ENCODE peak calls at places on chromosomes 12 and 14, in seven cellular contexts. One of them, this sample, is unnamed.

GRCh38 chr14:104710071-104710735 is 13.8 kb upstream of the ADSS1 start:
- DNase-seq in 8988T: no peak
- DNase-seq in NCI-H1417: no peak
- DNase-seq in left cardiac atrium: no peak
- DNase-seq in epithelial cell of esophagus: no peak
- DNase-seq in AG20443: no peak
- DNase-seq in substantia nigra: no peak
- DNase-seq in this sample: no peak

GRCh38 chr12:80183939-80184338 is 84.6 kb downstream of the OTOGL start:
- DNase-seq in AG20443: peak; percentile 27
- DNase-seq in epithelial cell of esophagus: peak; percentile 27
- DNase-seq in 8988T: no peak
- DNase-seq in NCI-H1417: no peak
- DNase-seq in left cardiac atrium: no peak
- DNase-seq in substantia nigra: no peak
- DNase-seq in this sample: no peak

GRCh38 chr12:32036477-32037263 is 70.0 kb upstream of the BICD1 start:
- DNase-seq in epithelial cell of esophagus: no peak
- DNase-seq in NCI-H1417: no peak
- DNase-seq in substantia nigra: no peak
- DNase-seq in 8988T: peak; percentile 24
- DNase-seq in AG20443: no peak
- DNase-seq in left cardiac atrium: no peak
- DNase-seq in this sample: peak; percentile 18

GRCh38 chr12:116431677-116432300 is 127.4 kb upstream of the MAP1LC3B2 start:
- DNase-seq in epithelial cell of esophagus: no peak
- DNase-seq in substantia nigra: no peak
- DNase-seq in AG20443: no peak
- DNase-seq in left cardiac atrium: no peak
- DNase-seq in 8988T: no peak
- DNase-seq in NCI-H1417: no peak
- DNase-seq in this sample: no peak

GRCh38 chr12:53972152-53972702 is 699 bp upstream of the HOXC11 start:
- DNase-seq in AG20443: peak; percentile 45
- DNase-seq in NCI-H1417: no peak
- DNase-seq in left cardiac atrium: no peak
- DNase-seq in epithelial cell of esophagus: peak; percentile 36
- DNase-seq in substantia nigra: no peak
- DNase-seq in 8988T: no peak
- DNase-seq in this sample: no peak

GRCh38 chr12:122481861-122482260 is 18.9 kb downstream of the ZCCHC8 start:
- DNase-seq in left cardiac atrium: no peak
- DNase-seq in substantia nigra: no peak
- DNase-seq in NCI-H1417: no peak
- DNase-seq in AG20443: no peak
- DNase-seq in 8988T: no peak
- DNase-seq in epithelial cell of esophagus: no peak
- DNase-seq in this sample: no peak

GRCh38 chr14:101193126-101193844 is 289.8 kb upstream of the RTL1 start:
- DNase-seq in epithelial cell of esophagus: no peak
- DNase-seq in AG20443: no peak
- DNase-seq in NCI-H1417: peak; percentile 25
- DNase-seq in 8988T: no peak
- DNase-seq in left cardiac atrium: no peak
- DNase-seq in substantia nigra: no peak
- DNase-seq in this sample: peak; percentile 33

GRCh38 chr14:69673578-69674305 is 62.3 kb downstream of the SUSD6 start:
- DNase-seq in AG20443: no peak
- DNase-seq in NCI-H1417: no peak
- DNase-seq in 8988T: no peak
- DNase-seq in left cardiac atrium: no peak
- DNase-seq in epithelial cell of esophagus: no peak
- DNase-seq in substantia nigra: no peak
- DNase-seq in this sample: no peak

GRCh38 chr12:107444771-107445170 is 240.8 kb upstream of the PWP1 start:
- DNase-seq in 8988T: no peak
- DNase-seq in AG20443: no peak
- DNase-seq in epithelial cell of esophagus: no peak
- DNase-seq in substantia nigra: no peak
- DNase-seq in left cardiac atrium: no peak
- DNase-seq in NCI-H1417: no peak
- DNase-seq in this sample: no peak

GRCh38 chr14:96502621-96503251 is 554 bp downstream of the PAPOLA start:
- DNase-seq in epithelial cell of esophagus: peak; percentile 34
- DNase-seq in left cardiac atrium: peak; percentile 69
- DNase-seq in substantia nigra: peak; percentile 55
- DNase-seq in NCI-H1417: no peak
- DNase-seq in AG20443: peak; percentile 57
- DNase-seq in 8988T: peak; percentile 55
- DNase-seq in this sample: peak; percentile 50

GRCh38 chr12:124496584-124496983 is 70.8 kb downstream of the NCOR2 start:
- DNase-seq in NCI-H1417: no peak
- DNase-seq in substantia nigra: no peak
- DNase-seq in 8988T: peak; percentile 78
- DNase-seq in AG20443: peak; percentile 64
- DNase-seq in epithelial cell of esophagus: no peak
- DNase-seq in left cardiac atrium: no peak
- DNase-seq in this sample: no peak

GRCh38 chr14:91317381-91318313 is 73.1 kb upstream of the GPR68 start:
- DNase-seq in AG20443: no peak
- DNase-seq in NCI-H1417: no peak
- DNase-seq in substantia nigra: no peak
- DNase-seq in epithelial cell of esophagus: peak; percentile 64
- DNase-seq in 8988T: no peak
- DNase-seq in left cardiac atrium: peak; percentile 89
- DNase-seq in this sample: no peak

GRCh38 chr12:109178532-109178931 is 62.1 kb downstream of the ACACB start:
- DNase-seq in AG20443: no peak
- DNase-seq in epithelial cell of esophagus: no peak
- DNase-seq in substantia nigra: no peak
- DNase-seq in NCI-H1417: no peak
- DNase-seq in left cardiac atrium: no peak
- DNase-seq in 8988T: no peak
- DNase-seq in this sample: no peak

GRCh38 chr12:20628388-20628787 is 66.7 kb upstream of the SLCO1C1 start:
- DNase-seq in left cardiac atrium: no peak
- DNase-seq in NCI-H1417: no peak
- DNase-seq in substantia nigra: no peak
- DNase-seq in epithelial cell of esophagus: no peak
- DNase-seq in 8988T: no peak
- DNase-seq in AG20443: no peak
- DNase-seq in this sample: no peak

This sample was measured in NCI-H146.